ENCODE peak calls at places on chromosome 7, in five cellular contexts. One of them, this sample, is unnamed.

GRCh38 chr7:44307301-44307900 is 18.0 kb downstream of the CAMK2B start:
- DNase-seq in pancreas: no peak
- DNase-seq in GM12878: no peak
- DNase-seq in cardiac muscle cell: peak; percentile 47
- DNase-seq in ovary: peak; percentile 34
- DNase-seq in this sample: peak; percentile 63

GRCh38 chr7:101681170-101682007 is 52.3 kb upstream of the MYL10 start:
- DNase-seq in pancreas: peak; percentile 40
- DNase-seq in GM12878: no peak
- DNase-seq in cardiac muscle cell: no peak
- DNase-seq in ovary: peak; percentile 51
- DNase-seq in this sample: peak; percentile 30

GRCh38 chr7:80722596-80723141 is 84.2 kb downstream of the CD36 start:
- DNase-seq in pancreas: no peak
- DNase-seq in GM12878: no peak
- DNase-seq in cardiac muscle cell: peak; percentile 6
- DNase-seq in ovary: peak; percentile 39
- DNase-seq in this sample: peak; percentile 10

GRCh38 chr7:78769551-78770101 is 683.8 kb downstream of the MAGI2 start:
- DNase-seq in pancreas: no peak
- DNase-seq in GM12878: peak; percentile 24
- DNase-seq in cardiac muscle cell: peak; percentile 18
- DNase-seq in ovary: no peak
- DNase-seq in this sample: no peak

GRCh38 chr7:147406521-147407115 is 1183.9 kb upstream of the C7orf33 start:
- DNase-seq in pancreas: no peak
- DNase-seq in GM12878: no peak
- DNase-seq in cardiac muscle cell: no peak
- DNase-seq in ovary: no peak
- DNase-seq in this sample: no peak

GRCh38 chr7:23530355-23530754 is 1.4 kb downstream of the TRA2A start:
- DNase-seq in pancreas: peak; percentile 13
- DNase-seq in GM12878: no peak
- DNase-seq in cardiac muscle cell: no peak
- DNase-seq in ovary: no peak
- DNase-seq in this sample: peak; percentile 51

GRCh38 chr7:151246161-151247015 is 2.1 kb downstream of the SMARCD3 start:
- DNase-seq in pancreas: no peak
- DNase-seq in GM12878: no peak
- DNase-seq in cardiac muscle cell: peak; percentile 5
- DNase-seq in ovary: peak; percentile 46
- DNase-seq in this sample: peak; percentile 36

GRCh38 chr7:138890782-138891445 is 90.3 kb downstream of the KIAA1549 start:
- DNase-seq in pancreas: peak; percentile 17
- DNase-seq in GM12878: no peak
- DNase-seq in cardiac muscle cell: peak; percentile 21
- DNase-seq in ovary: peak; percentile 58
- DNase-seq in this sample: no peak

GRCh38 chr7:712601-713457 is 13.7 kb upstream of the DNAAF5 start:
- DNase-seq in pancreas: no peak
- DNase-seq in GM12878: no peak
- DNase-seq in cardiac muscle cell: no peak
- DNase-seq in ovary: peak; percentile 60
- DNase-seq in this sample: peak; percentile 51

GRCh38 chr7:135254-135653 is 57.1 kb upstream of the FAM20C start:
- DNase-seq in pancreas: no peak
- DNase-seq in GM12878: no peak
- DNase-seq in cardiac muscle cell: no peak
- DNase-seq in ovary: no peak
- DNase-seq in this sample: no peak

GRCh38 chr7:823639-824038 is 8.6 kb upstream of the SUN1 start:
- DNase-seq in pancreas: no peak
- DNase-seq in GM12878: no peak
- DNase-seq in cardiac muscle cell: no peak
- DNase-seq in ovary: peak; percentile 33
- DNase-seq in this sample: no peak

GRCh38 chr7:9488555-9488954 is 1055.1 kb downstream of the NXPH1 start:
- DNase-seq in pancreas: no peak
- DNase-seq in GM12878: no peak
- DNase-seq in cardiac muscle cell: no peak
- DNase-seq in ovary: no peak
- DNase-seq in this sample: no peak

GRCh38 chr7:97859606-97860204 is 12.5 kb downstream of the ASNS start:
- DNase-seq in pancreas: no peak
- DNase-seq in GM12878: no peak
- DNase-seq in cardiac muscle cell: no peak
- DNase-seq in ovary: no peak
- DNase-seq in this sample: no peak

GRCh38 chr7:63899691-63900393 is 98.8 kb upstream of the ZNF722 start:
- DNase-seq in pancreas: peak; percentile 72
- DNase-seq in GM12878: no peak
- DNase-seq in cardiac muscle cell: no peak
- DNase-seq in ovary: peak; percentile 93
- DNase-seq in this sample: no peak

GRCh38 chr7:131365876-131366275 is 38.2 kb downstream of the MKLN1 start:
- DNase-seq in pancreas: no peak
- DNase-seq in GM12878: no peak
- DNase-seq in cardiac muscle cell: no peak
- DNase-seq in ovary: no peak
- DNase-seq in this sample: no peak

GRCh38 chr7:107530749-107531148 is 33.0 kb downstream of the COG5 start:
- DNase-seq in pancreas: no peak
- DNase-seq in GM12878: no peak
- DNase-seq in cardiac muscle cell: no peak
- DNase-seq in ovary: no peak
- DNase-seq in this sample: no peak

GRCh38 chr7:16916111-16916639 is 34.4 kb upstream of the AGR3 start:
- DNase-seq in pancreas: no peak
- DNase-seq in GM12878: no peak
- DNase-seq in cardiac muscle cell: no peak
- DNase-seq in ovary: no peak
- DNase-seq in this sample: no peak

GRCh38 chr7:81449105-81449504 is 320.7 kb downstream of the HGF start:
- DNase-seq in pancreas: no peak
- DNase-seq in GM12878: no peak
- DNase-seq in cardiac muscle cell: no peak
- DNase-seq in ovary: no peak
- DNase-seq in this sample: no peak

GRCh38 chr7:90312745-90313144 is 8.4 kb downstream of the FAM237B start:
- DNase-seq in pancreas: no peak
- DNase-seq in GM12878: no peak
- DNase-seq in cardiac muscle cell: no peak
- DNase-seq in ovary: no peak
- DNase-seq in this sample: peak; percentile 21

GRCh38 chr7:143909863-143910262 is 7.9 kb upstream of the TCAF1 start:
- DNase-seq in pancreas: no peak
- DNase-seq in GM12878: no peak
- DNase-seq in cardiac muscle cell: no peak
- DNase-seq in ovary: no peak
- DNase-seq in this sample: no peak

GRCh38 chr7:16594061-16594460 is 51.5 kb downstream of the ANKMY2 start:
- DNase-seq in pancreas: no peak
- DNase-seq in GM12878: no peak
- DNase-seq in cardiac muscle cell: no peak
- DNase-seq in ovary: no peak
- DNase-seq in this sample: no peak

GRCh38 chr7:95605275-95605674 is 9.0 kb upstream of the PDK4 start:
- DNase-seq in pancreas: no peak
- DNase-seq in GM12878: no peak
- DNase-seq in cardiac muscle cell: no peak
- DNase-seq in ovary: no peak
- DNase-seq in this sample: no peak

GRCh38 chr7:95598511-95598910 is 2.2 kb upstream of the PDK4 start:
- DNase-seq in pancreas: no peak
- DNase-seq in GM12878: no peak
- DNase-seq in cardiac muscle cell: no peak
- DNase-seq in ovary: no peak
- DNase-seq in this sample: no peak

GRCh38 chr7:95601324-95601723 is 5.0 kb upstream of the PDK4 start:
- DNase-seq in pancreas: no peak
- DNase-seq in GM12878: no peak
- DNase-seq in cardiac muscle cell: no peak
- DNase-seq in ovary: no peak
- DNase-seq in this sample: no peak

GRCh38 chr7:95599069-95599468 is 2.8 kb upstream of the PDK4 start:
- DNase-seq in pancreas: no peak
- DNase-seq in GM12878: no peak
- DNase-seq in cardiac muscle cell: no peak
- DNase-seq in ovary: no peak
- DNase-seq in this sample: no peak

GRCh38 chr7:95602421-95602820 is 6.1 kb upstream of the PDK4 start:
- DNase-seq in pancreas: no peak
- DNase-seq in GM12878: no peak
- DNase-seq in cardiac muscle cell: no peak
- DNase-seq in ovary: no peak
- DNase-seq in this sample: no peak
- H3K4me1 ChIP-seq in pancreas: peaks cover 11% of the 10 kb centered on the region
- H3K4me1 ChIP-seq in GM12878: no peaks in the 10 kb centered on the region
- H3K4me1 ChIP-seq in cardiac muscle cell: no peaks in the 10 kb centered on the region
- H3K4me1 ChIP-seq in ovary: peaks cover 12% of the 10 kb centered on the region
- H3K4me1 ChIP-seq in this sample: no peaks in the 10 kb centered on the region

GRCh38 chr7:127477285-127478039 is 85.0 kb upstream of the ZNF800 start:
- DNase-seq in pancreas: no peak
- DNase-seq in GM12878: no peak
- DNase-seq in cardiac muscle cell: no peak
- DNase-seq in ovary: no peak
- DNase-seq in this sample: no peak

GRCh38 chr7:127478040-127478386 is 85.5 kb upstream of the ZNF800 start:
- DNase-seq in pancreas: no peak
- DNase-seq in GM12878: no peak
- DNase-seq in cardiac muscle cell: no peak
- DNase-seq in ovary: no peak
- DNase-seq in this sample: peak; percentile 7

GRCh38 chr7:127474457-127474856 is 81.9 kb upstream of the ZNF800 start:
- DNase-seq in pancreas: no peak
- DNase-seq in GM12878: no peak
- DNase-seq in cardiac muscle cell: peak; percentile 60
- DNase-seq in ovary: no peak
- DNase-seq in this sample: no peak

GRCh38 chr7:127473409-127473808 is 80.9 kb upstream of the ZNF800 start:
- DNase-seq in pancreas: no peak
- DNase-seq in GM12878: no peak
- DNase-seq in cardiac muscle cell: no peak
- DNase-seq in ovary: no peak
- DNase-seq in this sample: no peak

DNA sequence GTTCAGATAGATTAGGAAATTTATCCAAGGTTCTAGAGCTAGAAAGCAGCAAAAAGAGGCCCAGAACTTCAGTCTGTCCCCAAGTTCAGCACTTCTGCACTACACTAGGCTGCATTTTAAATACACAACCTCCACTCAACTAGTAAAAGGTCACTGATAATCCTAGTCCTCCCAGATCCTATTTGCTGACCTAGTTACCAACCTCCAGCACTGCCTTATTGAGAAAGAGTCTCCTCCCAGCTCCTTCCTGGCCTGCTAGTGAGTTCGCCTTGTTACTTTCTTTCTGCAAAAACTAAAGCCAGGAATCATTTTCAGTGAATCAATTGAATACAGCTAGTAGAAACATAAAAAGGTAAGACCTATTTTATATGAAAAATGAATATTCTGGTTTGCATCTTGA is 84.1 kb upstream of the ZNF800 start:
- DNase-seq in pancreas: no peak
- DNase-seq in GM12878: no peak
- DNase-seq in cardiac muscle cell: no peak
- DNase-seq in ovary: no peak
- DNase-seq in this sample: no peak
- H3K4me3 ChIP-seq in pancreas: no peak overlapping the region
- H3K4me3 ChIP-seq in GM12878: no peak overlapping the region
- H3K4me3 ChIP-seq in cardiac muscle cell: no peak overlapping the region
- H3K4me3 ChIP-seq in ovary: no peak overlapping the region
- H3K4me3 ChIP-seq in this sample: no peak overlapping the region

GRCh38 chr7:21945374-21946227 is at the start of gene CDCA7L:
- DNase-seq in pancreas: peak; percentile 76
- DNase-seq in GM12878: peak; percentile 32
- DNase-seq in cardiac muscle cell: peak; percentile 88
- DNase-seq in ovary: peak; percentile 91
- DNase-seq in this sample: peak; percentile 87

GRCh38 chr7:21943436-21943835 is 2.3 kb downstream of the CDCA7L start:
- DNase-seq in pancreas: no peak
- DNase-seq in GM12878: no peak
- DNase-seq in cardiac muscle cell: no peak
- DNase-seq in ovary: no peak
- DNase-seq in this sample: no peak

GRCh38 chr7:21946228-21946709 is 570 bp upstream of the CDCA7L start:
- DNase-seq in pancreas: no peak
- DNase-seq in GM12878: no peak
- DNase-seq in cardiac muscle cell: no peak
- DNase-seq in ovary: no peak
- DNase-seq in this sample: no peak

GRCh38 chr7:21942955-21943354 is 2.7 kb downstream of the CDCA7L start:
- DNase-seq in pancreas: no peak
- DNase-seq in GM12878: no peak
- DNase-seq in cardiac muscle cell: peak; percentile 29
- DNase-seq in ovary: no peak
- DNase-seq in this sample: no peak

GRCh38 chr7:21944616-21945373 is 904 bp downstream of the CDCA7L start:
- DNase-seq in pancreas: peak; percentile 80
- DNase-seq in GM12878: no peak
- DNase-seq in cardiac muscle cell: peak; percentile 47
- DNase-seq in ovary: peak; percentile 57
- DNase-seq in this sample: peak; percentile 61
- TF ChIP-seq CTCF in pancreas: no peak
- TF ChIP-seq CTCF in GM12878: no peak
- TF ChIP-seq CTCF in cardiac muscle cell: no peak
- TF ChIP-seq CTCF in ovary: no peak
- TF ChIP-seq CTCF in this sample: no peak

GRCh38 chr7:27064169-27064568 is 31.6 kb downstream of the HOXA1 start:
- DNase-seq in pancreas: no peak
- DNase-seq in GM12878: no peak
- DNase-seq in cardiac muscle cell: no peak
- DNase-seq in ovary: no peak
- DNase-seq in this sample: no peak
- H3K4me1 ChIP-seq in pancreas: no peaks in the 10 kb centered on the region
- H3K4me1 ChIP-seq in GM12878: no peaks in the 10 kb centered on the region
- H3K4me1 ChIP-seq in cardiac muscle cell: no peaks in the 10 kb centered on the region
- H3K4me1 ChIP-seq in ovary: no peaks in the 10 kb centered on the region
- H3K4me1 ChIP-seq in this sample: no peaks in the 10 kb centered on the region

GRCh38 chr7:2757904-2758672 is 70.1 kb downstream of the AMZ1 start:
- DNase-seq in pancreas: no peak
- DNase-seq in GM12878: peak; percentile 78
- DNase-seq in cardiac muscle cell: peak; percentile 55
- DNase-seq in ovary: no peak
- DNase-seq in this sample: no peak
- H3K4me3 ChIP-seq in pancreas: no peak overlapping the region
- H3K4me3 ChIP-seq in GM12878: peak overlapping the region; percentile 64
- H3K4me3 ChIP-seq in cardiac muscle cell: no peak overlapping the region
- H3K4me3 ChIP-seq in ovary: no peak overlapping the region
- H3K4me3 ChIP-seq in this sample: no peak overlapping the region

DNA sequence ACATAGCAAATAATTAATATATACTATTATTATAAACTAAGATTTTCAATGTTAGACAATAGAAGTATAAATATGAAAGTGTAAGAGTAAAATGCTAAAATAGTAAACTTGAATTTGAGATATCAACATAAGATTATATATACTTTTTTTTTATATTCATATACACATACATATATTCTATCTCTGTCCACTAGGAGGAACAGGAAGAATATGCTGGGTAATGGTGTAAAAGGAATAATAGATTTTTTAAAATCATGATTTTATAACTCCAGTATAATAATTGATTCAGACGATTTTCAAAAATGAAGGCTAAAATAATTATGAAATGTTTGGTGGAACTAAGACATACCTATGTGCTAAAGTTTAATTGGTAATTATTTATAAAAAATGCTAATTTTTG is 37.7 kb downstream of the AGMO start:
- DNase-seq in pancreas: no peak
- DNase-seq in GM12878: no peak
- DNase-seq in cardiac muscle cell: no peak
- DNase-seq in ovary: no peak
- DNase-seq in this sample: no peak
- TF ChIP-seq CTCF in pancreas: no peak
- TF ChIP-seq CTCF in GM12878: no peak
- TF ChIP-seq CTCF in cardiac muscle cell: no peak
- TF ChIP-seq CTCF in ovary: no peak
- TF ChIP-seq CTCF in this sample: no peak